ENCODE peak calls at places on chromosomes 3 and 15, in six cellular contexts. One of them, this sample, is unnamed.

GRCh38 chr15:73841756-73842590 is 31.4 kb upstream of the TBC1D21 start:
- DNase-seq in PC-9: no peak
- DNase-seq in stomach: no peak
- DNase-seq in H9: no peak
- DNase-seq in neural crest cell: no peak
- DNase-seq in hepatocyte: no peak
- DNase-seq in this sample: no peak

GRCh38 chr15:51736646-51737537 is 563 bp downstream of the LYSMD2 start:
- DNase-seq in PC-9: no peak
- DNase-seq in stomach: peak; percentile 53
- DNase-seq in H9: peak; percentile 60
- DNase-seq in neural crest cell: peak; percentile 36
- DNase-seq in hepatocyte: peak; percentile 41
- DNase-seq in this sample: peak; percentile 83

GRCh38 chr3:73009008-73009407 is 12.4 kb downstream of the PPP4R2 start:
- DNase-seq in PC-9: no peak
- DNase-seq in stomach: no peak
- DNase-seq in H9: no peak
- DNase-seq in neural crest cell: no peak
- DNase-seq in hepatocyte: no peak
- DNase-seq in this sample: no peak

GRCh38 chr3:9395570-9396300 is 1.7 kb upstream of the SETD5 start:
- DNase-seq in PC-9: no peak
- DNase-seq in stomach: no peak
- DNase-seq in H9: no peak
- DNase-seq in neural crest cell: no peak
- DNase-seq in hepatocyte: peak; percentile 10
- DNase-seq in this sample: no peak

GRCh38 chr3:81980566-81981494 is 219.4 kb upstream of the GBE1 start:
- DNase-seq in PC-9: peak; percentile 39
- DNase-seq in stomach: no peak
- DNase-seq in H9: no peak
- DNase-seq in neural crest cell: no peak
- DNase-seq in hepatocyte: no peak
- DNase-seq in this sample: no peak

GRCh38 chr15:37900286-37901221 is 33.9 kb upstream of the TMCO5A start:
- DNase-seq in PC-9: no peak
- DNase-seq in stomach: no peak
- DNase-seq in H9: no peak
- DNase-seq in neural crest cell: no peak
- DNase-seq in hepatocyte: peak; percentile 34
- DNase-seq in this sample: no peak

GRCh38 chr15:52247032-52247431 is 48.6 kb downstream of the MYO5C start:
- DNase-seq in PC-9: no peak
- DNase-seq in stomach: no peak
- DNase-seq in H9: no peak
- DNase-seq in neural crest cell: no peak
- DNase-seq in hepatocyte: peak; percentile 57
- DNase-seq in this sample: no peak

GRCh38 chr15:70783610-70784021 is 20.3 kb upstream of the UACA start:
- DNase-seq in PC-9: peak; percentile 68
- DNase-seq in stomach: peak; percentile 36
- DNase-seq in H9: no peak
- DNase-seq in neural crest cell: no peak
- DNase-seq in hepatocyte: peak; percentile 69
- DNase-seq in this sample: no peak

GRCh38 chr3:129553771-129554170 is 10.8 kb downstream of the H1-8 start:
- DNase-seq in PC-9: no peak
- DNase-seq in stomach: no peak
- DNase-seq in H9: no peak
- DNase-seq in neural crest cell: no peak
- DNase-seq in hepatocyte: no peak
- DNase-seq in this sample: no peak

GRCh38 chr15:79779739-79780138 is 117.1 kb downstream of the MTHFS start:
- DNase-seq in PC-9: no peak
- DNase-seq in stomach: no peak
- DNase-seq in H9: no peak
- DNase-seq in neural crest cell: no peak
- DNase-seq in hepatocyte: no peak
- DNase-seq in this sample: no peak

GRCh38 chr3:160796813-160797164 is 40.8 kb downstream of the PPM1L start:
- DNase-seq in PC-9: peak; percentile 78
- DNase-seq in stomach: no peak
- DNase-seq in H9: no peak
- DNase-seq in neural crest cell: no peak
- DNase-seq in hepatocyte: peak; percentile 47
- DNase-seq in this sample: no peak

GRCh38 chr3:87987952-87988351 is 70.9 kb downstream of the CGGBP1 start:
- DNase-seq in PC-9: no peak
- DNase-seq in stomach: no peak
- DNase-seq in H9: peak; percentile 50
- DNase-seq in neural crest cell: no peak
- DNase-seq in hepatocyte: no peak
- DNase-seq in this sample: no peak

GRCh38 chr3:152298393-152299242 is 29.9 kb downstream of the MBNL1 start:
- DNase-seq in PC-9: peak; percentile 52
- DNase-seq in stomach: peak; percentile 36
- DNase-seq in H9: no peak
- DNase-seq in neural crest cell: peak; percentile 16
- DNase-seq in hepatocyte: peak; percentile 82
- DNase-seq in this sample: peak; percentile 65

GRCh38 chr15:84734794-84735479 is 13.5 kb upstream of the ZNF592 start:
- DNase-seq in PC-9: peak; percentile 94
- DNase-seq in stomach: peak; percentile 75
- DNase-seq in H9: peak; percentile 93
- DNase-seq in neural crest cell: no peak
- DNase-seq in hepatocyte: peak; percentile 93
- DNase-seq in this sample: peak; percentile 78

GRCh38 chr15:58452775-58453174 is 21.0 kb downstream of the LIPC start:
- DNase-seq in PC-9: no peak
- DNase-seq in stomach: no peak
- DNase-seq in H9: no peak
- DNase-seq in neural crest cell: no peak
- DNase-seq in hepatocyte: no peak
- DNase-seq in this sample: no peak

GRCh38 chr3:133127381-133127780 is 89.2 kb downstream of the TMEM108 start:
- DNase-seq in PC-9: no peak
- DNase-seq in stomach: no peak
- DNase-seq in H9: no peak
- DNase-seq in neural crest cell: no peak
- DNase-seq in hepatocyte: no peak
- DNase-seq in this sample: no peak

GRCh38 chr3:15042936-15043335 is 22.2 kb downstream of the MRPS25 start:
- DNase-seq in PC-9: no peak
- DNase-seq in stomach: no peak
- DNase-seq in H9: no peak
- DNase-seq in neural crest cell: no peak
- DNase-seq in hepatocyte: no peak
- DNase-seq in this sample: no peak

GRCh38 chr3:170634663-170635096 is 48.8 kb upstream of the SLC7A14 start:
- DNase-seq in PC-9: no peak
- DNase-seq in stomach: no peak
- DNase-seq in H9: no peak
- DNase-seq in neural crest cell: no peak
- DNase-seq in hepatocyte: no peak
- DNase-seq in this sample: no peak

GRCh38 chr15:32029409-32029861 is 880 bp upstream of the CHRNA7 start:
- DNase-seq in PC-9: no peak
- DNase-seq in stomach: peak; percentile 35
- DNase-seq in H9: peak; percentile 71
- DNase-seq in neural crest cell: peak; percentile 62
- DNase-seq in hepatocyte: peak; percentile 74
- DNase-seq in this sample: no peak
- TF ChIP-seq CTCF in PC-9: no peak
- TF ChIP-seq CTCF in stomach: no peak
- TF ChIP-seq CTCF in H9: peak; percentile 66
- TF ChIP-seq CTCF in neural crest cell: peak; percentile 61
- TF ChIP-seq CTCF in hepatocyte: peak; percentile 58
- TF ChIP-seq CTCF in this sample: peak; percentile 27

GRCh38 chr15:40303576-40303975 is 4.2 kb downstream of the PLCB2 start:
- DNase-seq in PC-9: no peak
- DNase-seq in stomach: no peak
- DNase-seq in H9: no peak
- DNase-seq in neural crest cell: no peak
- DNase-seq in hepatocyte: no peak
- DNase-seq in this sample: no peak
- TF ChIP-seq CTCF in PC-9: no peak
- TF ChIP-seq CTCF in stomach: no peak
- TF ChIP-seq CTCF in H9: no peak
- TF ChIP-seq CTCF in neural crest cell: no peak
- TF ChIP-seq CTCF in hepatocyte: no peak
- TF ChIP-seq CTCF in this sample: no peak

GRCh38 chr3:106332884-106333283 is 464.1 kb upstream of the CBLB start:
- DNase-seq in PC-9: no peak
- DNase-seq in stomach: no peak
- DNase-seq in H9: peak; percentile 34
- DNase-seq in neural crest cell: no peak
- DNase-seq in hepatocyte: no peak
- DNase-seq in this sample: no peak
- TF ChIP-seq CTCF in PC-9: no peak
- TF ChIP-seq CTCF in stomach: no peak
- TF ChIP-seq CTCF in H9: peak; percentile 28
- TF ChIP-seq CTCF in neural crest cell: no peak
- TF ChIP-seq CTCF in hepatocyte: no peak
- TF ChIP-seq CTCF in this sample: no peak

GRCh38 chr15:101646652-101647051 is 5.5 kb downstream of the TM2D3 start:
- DNase-seq in PC-9: no peak
- DNase-seq in stomach: no peak
- DNase-seq in H9: no peak
- DNase-seq in neural crest cell: no peak
- DNase-seq in hepatocyte: no peak
- DNase-seq in this sample: no peak

GRCh38 chr15:101637549-101638318 is 14.4 kb downstream of the TM2D3 start:
- DNase-seq in PC-9: peak; percentile 90
- DNase-seq in stomach: no peak
- DNase-seq in H9: no peak
- DNase-seq in neural crest cell: no peak
- DNase-seq in hepatocyte: peak; percentile 29
- DNase-seq in this sample: no peak

GRCh38 chr15:101641894-101642293 is 10.3 kb downstream of the TM2D3 start:
- DNase-seq in PC-9: no peak
- DNase-seq in stomach: no peak
- DNase-seq in H9: no peak
- DNase-seq in neural crest cell: no peak
- DNase-seq in hepatocyte: no peak
- DNase-seq in this sample: no peak

GRCh38 chr15:101641134-101641764 is 10.9 kb downstream of the TM2D3 start:
- DNase-seq in PC-9: peak; percentile 73
- DNase-seq in stomach: peak; percentile 81
- DNase-seq in H9: peak; percentile 54
- DNase-seq in neural crest cell: peak; percentile 74
- DNase-seq in hepatocyte: peak; percentile 78
- DNase-seq in this sample: no peak

GRCh38 chr15:101642361-101642760 is 9.8 kb downstream of the TM2D3 start:
- DNase-seq in PC-9: no peak
- DNase-seq in stomach: no peak
- DNase-seq in H9: no peak
- DNase-seq in neural crest cell: no peak
- DNase-seq in hepatocyte: no peak
- DNase-seq in this sample: no peak
- TF ChIP-seq CTCF in PC-9: no peak
- TF ChIP-seq CTCF in stomach: no peak
- TF ChIP-seq CTCF in H9: no peak
- TF ChIP-seq CTCF in neural crest cell: no peak
- TF ChIP-seq CTCF in hepatocyte: no peak
- TF ChIP-seq CTCF in this sample: no peak

DNA sequence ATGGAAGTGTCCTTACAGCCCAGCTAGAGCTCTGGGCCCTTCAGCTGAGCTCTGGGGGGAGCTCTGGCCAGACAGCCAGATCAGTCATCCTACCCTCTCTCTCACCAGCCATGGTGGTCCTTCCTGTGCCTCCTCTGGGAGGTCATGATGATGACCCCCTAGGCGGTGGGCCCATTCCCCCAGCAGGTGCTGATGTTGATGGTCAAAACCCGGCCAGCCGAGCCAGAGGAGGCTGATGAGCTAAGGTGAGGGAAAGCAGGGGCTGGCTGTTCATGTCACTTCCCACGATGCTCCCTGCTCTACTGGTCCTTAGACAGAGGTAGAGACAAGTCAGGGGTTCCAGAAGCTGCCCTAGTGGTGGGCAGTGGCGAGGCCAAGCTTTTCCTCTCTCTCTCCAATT is 35.0 kb downstream of the GRAMD2A start:
- DNase-seq in PC-9: no peak
- DNase-seq in stomach: no peak
- DNase-seq in H9: no peak
- DNase-seq in neural crest cell: no peak
- DNase-seq in hepatocyte: no peak
- DNase-seq in this sample: no peak
- TF ChIP-seq CTCF in PC-9: no peak
- TF ChIP-seq CTCF in stomach: no peak
- TF ChIP-seq CTCF in H9: peak; percentile 28
- TF ChIP-seq CTCF in neural crest cell: no peak
- TF ChIP-seq CTCF in hepatocyte: no peak
- TF ChIP-seq CTCF in this sample: no peak

GRCh38 chr3:74883690-74884089 is 269.2 kb upstream of the CNTN3 start:
- DNase-seq in PC-9: no peak
- DNase-seq in stomach: no peak
- DNase-seq in H9: peak; percentile 50
- DNase-seq in neural crest cell: no peak
- DNase-seq in hepatocyte: peak; percentile 49
- DNase-seq in this sample: no peak
- TF ChIP-seq CTCF in PC-9: no peak
- TF ChIP-seq CTCF in stomach: no peak
- TF ChIP-seq CTCF in H9: peak; percentile 66
- TF ChIP-seq CTCF in neural crest cell: peak; percentile 52
- TF ChIP-seq CTCF in hepatocyte: peak; percentile 49
- TF ChIP-seq CTCF in this sample: no peak

GRCh38 chr3:142366434-142366833 is 81.4 kb downstream of the XRN1 start:
- DNase-seq in PC-9: no peak
- DNase-seq in stomach: no peak
- DNase-seq in H9: no peak
- DNase-seq in neural crest cell: no peak
- DNase-seq in hepatocyte: no peak
- DNase-seq in this sample: no peak
- TF ChIP-seq CTCF in PC-9: peak; percentile 62
- TF ChIP-seq CTCF in stomach: no peak
- TF ChIP-seq CTCF in H9: peak; percentile 59
- TF ChIP-seq CTCF in neural crest cell: peak; percentile 45
- TF ChIP-seq CTCF in hepatocyte: peak; percentile 17
- TF ChIP-seq CTCF in this sample: no peak

GRCh38 chr15:65132841-65133549 is 613 bp downstream of the PDCD7 start:
- DNase-seq in PC-9: peak; percentile 36
- DNase-seq in stomach: peak; percentile 45
- DNase-seq in H9: peak; percentile 53
- DNase-seq in neural crest cell: peak; percentile 43
- DNase-seq in hepatocyte: peak; percentile 74
- DNase-seq in this sample: peak; percentile 85
- TF ChIP-seq CTCF in PC-9: no peak
- TF ChIP-seq CTCF in stomach: no peak
- TF ChIP-seq CTCF in H9: no peak
- TF ChIP-seq CTCF in neural crest cell: no peak
- TF ChIP-seq CTCF in hepatocyte: no peak
- TF ChIP-seq CTCF in this sample: no peak